ENCODE peak calls at places on chromosomes 2 and 18, in four cellular contexts. T is activated naive CD4-positive, alpha-beta T cell treated with Interleukin-2 at 50 U/mL for 16 hours; F is kidney; N is heart right ventricle. G is an unnamed sample.

GRCh38 chr2:3233877-3234276 is 143.7 kb downstream of the EIPR1 start:
- DNase-seq in T (no peak), F (no peak), N (no peak), G (no peak)

GRCh38 chr18:13242797-13243196 is 24.2 kb downstream of the LDLRAD4 start:
- DNase-seq in T (no peak), F (no peak), N (no peak), G (no peak)

GRCh38 chr2:204972606-204973336 is 427.5 kb downstream of the PARD3B start:
- DNase-seq in T (no peak), F (no peak), N (no peak), G (no peak)

GRCh38 chr2:106356291-106356690 is 111.9 kb downstream of the RGPD3 start:
- DNase-seq in T (no peak), F (no peak), N (no peak), G (no peak)

GRCh38 chr2:127634066-127634617 is 11.8 kb upstream of the GPR17 start:
- DNase-seq in T (no peak), F (no peak), N (no peak), G (peak; percentile 76)

GRCh38 chr2:85811850-85812735 is 58.3 kb downstream of the ATOH8 start:
- DNase-seq in T (no peak), F (peak; percentile 65), N (no peak), G (no peak)

GRCh38 chr2:241897231-241897916 is 27.8 kb downstream of the RTP5 start:
- DNase-seq in T (no peak), F (peak; percentile 59), N (no peak), G (no peak)

GRCh38 chr2:189599245-189599644 is 18.7 kb upstream of the SLC40A1 start:
- DNase-seq in T (no peak), F (no peak), N (no peak), G (no peak)

GRCh38 chr2:237122214-237122666 is 36.6 kb downstream of the COPS8 start:
- DNase-seq in T (peak; percentile 52), F (peak; percentile 81), N (peak; percentile 47), G (peak; percentile 75)

GRCh38 chr2:20525041-20526035 is 78.5 kb downstream of the RHOB start:
- DNase-seq in T (no peak), F (no peak), N (peak; percentile 37), G (peak; percentile 68)

GRCh38 chr18:48560491-48560890 is 21.7 kb downstream of the CTIF start:
- DNase-seq in T (no peak), F (no peak), N (no peak), G (no peak)

GRCh38 chr2:57893347-57893746 is 153.3 kb upstream of the VRK2 start:
- DNase-seq in T (no peak), F (no peak), N (no peak), G (no peak)

GRCh38 chr2:201363857-201364560 is 6.9 kb upstream of the FLACC1 start:
- DNase-seq in T (peak; percentile 11), F (no peak), N (no peak), G (no peak)

GRCh38 chr2:199160677-199161465 is 296.9 kb downstream of the SATB2 start:
- DNase-seq in T (no peak), F (no peak), N (no peak), G (no peak)

GRCh38 chr18:36451454-36452251 is 154.1 kb downstream of the FHOD3 start:
- DNase-seq in T (no peak), F (no peak), N (no peak), G (no peak)

GRCh38 chr18:23689616-23690504 is 607 bp downstream of the LAMA3 start:
- DNase-seq in T (no peak), F (peak; percentile 75), N (no peak), G (peak; percentile 58)

GRCh38 chr18:23887493-23887892 is 127.1 kb upstream of the TTC39C start:
- DNase-seq in T (no peak), F (no peak), N (no peak), G (peak; percentile 80)

GRCh38 chr2:168470880-168471475 is 14.9 kb downstream of the CERS6 start:
- DNase-seq in T (no peak), F (no peak), N (no peak), G (no peak)

GRCh38 chr2:128170776-128171175 is 79.8 kb downstream of the UGGT1 start:
- DNase-seq in T (no peak), F (no peak), N (no peak), G (no peak)

GRCh38 chr2:234587341-234588053 is 90.6 kb upstream of the ARL4C start:
- DNase-seq in T (no peak), F (no peak), N (no peak), G (no peak)

GRCh38 chr2:98560256-98560771 is 48.0 kb downstream of the COA5 start:
- DNase-seq in T (no peak), F (no peak), N (peak; percentile 73), G (peak; percentile 74)

GRCh38 chr2:171134624-171135230 is 26.0 kb downstream of the TLK1 start:
- DNase-seq in T (no peak), F (no peak), N (no peak), G (no peak)

GRCh38 chr2:203720011-203720410 is 13.6 kb downstream of the CD28 start:
- DNase-seq in T (no peak), F (no peak), N (no peak), G (no peak)

GRCh38 chr18:76972838-76973237 is 150.5 kb downstream of the ZNF236 start:
- DNase-seq in T (no peak), F (no peak), N (no peak), G (no peak)

GRCh38 chr2:191018048-191018447 is 4.1 kb upstream of the STAT1 start:
- DNase-seq in T (no peak), F (no peak), N (no peak), G (no peak)

GRCh38 chr18:48066225-48066652 is 135.8 kb upstream of the SMAD2 start:
- DNase-seq in T (no peak), F (no peak), N (no peak), G (no peak)

GRCh38 chr2:213065583-213066444 is 85.6 kb downstream of the IKZF2 start:
- DNase-seq in T (no peak), F (no peak), N (peak; percentile 22), G (peak; percentile 31)

GRCh38 chr2:196849895-196850294 is 40.7 kb upstream of the C2orf66 start:
- DNase-seq in T (no peak), F (no peak), N (no peak), G (no peak)

GRCh38 chr18:43034683-43035500 is 80.6 kb downstream of the RIT2 start:
- DNase-seq in T (no peak), F (no peak), N (no peak), G (no peak)

GRCh38 chr2:12726271-12726670 is 9.5 kb downstream of the TRIB2 start:
- DNase-seq in T (no peak), F (no peak), N (no peak), G (no peak)

GRCh38 chr18:64103979-64104378 is 44.9 kb downstream of the LINC00305 start:
- DNase-seq in T (no peak), F (no peak), N (no peak), G (no peak)

GRCh38 chr18:28657836-28658410 is 481.0 kb upstream of the CDH2 start:
- DNase-seq in T (no peak), F (no peak), N (no peak), G (no peak)

GRCh38 chr2:108536133-108536780 is 2.0 kb downstream of the LIMS1 start:
- DNase-seq in T (no peak), F (no peak), N (no peak), G (no peak)

GRCh38 chr2:74584088-74584645 is 29.6 kb downstream of the DOK1 start:
- DNase-seq in T (no peak), F (no peak), N (no peak), G (no peak)

GRCh38 chr2:545711-546650 is 131.2 kb downstream of the TMEM18 start:
- DNase-seq in T (no peak), F (no peak), N (no peak), G (no peak)

GRCh38 chr2:88450925-88451575 is 1.4 kb downstream of the FOXI3 start:
- DNase-seq in T (no peak), F (no peak), N (no peak), G (no peak)

GRCh38 chr2:79946046-79946445 is 358.5 kb downstream of the LRRTM1 start:
- DNase-seq in T (no peak), F (no peak), N (peak; percentile 8), G (no peak)

GRCh38 chr2:201572822-201573493 is 70.3 kb downstream of the TMEM237 start:
- DNase-seq in T (no peak), F (no peak), N (no peak), G (no peak)